ENCODE peak calls at places on chromosomes 12 and 14, in eight cellular contexts. Q is adrenal gland, V is esophagus squamous epithelium, T is GM12891, E is lower leg skin, D is A549, C is transverse colon, M is IMR-90. O is an unnamed sample.
A peak's percentile ranks its signal among the peaks of the same experiment; 100 is the strongest.

GRCh38 chr12:78636253-78636855 is 228.2 kb upstream of the SYT1 start:
- DNase-seq in T (no peak), E (no peak), Q (no peak), V (no peak), C (no peak), D (no peak), M (no peak), O (no peak)

GRCh38 chr12:82554529-82554928 is 132.2 kb upstream of the TMTC2 start:
- DNase-seq in V (no peak), E (no peak), C (no peak), T (no peak), M (no peak), Q (no peak), D (no peak), O (no peak)

GRCh38 chr12:25994252-25994651 is 35.8 kb downstream of the RASSF8 start:
- DNase-seq in E (no peak), Q (no peak), D (no peak), C (no peak), T (no peak), V (no peak), M (peak; percentile 96), O (no peak)

GRCh38 chr12:102896067-102896466 is 21.0 kb downstream of the PAH start:
- DNase-seq in Q (no peak), C (no peak), D (no peak), E (no peak), V (no peak), M (no peak), T (no peak), O (no peak)

GRCh38 chr12:24109381-24110039 is 160.0 kb upstream of the SOX5 start:
- DNase-seq in T (peak; percentile 13), M (peak; percentile 32), E (no peak), D (peak; percentile 1), Q (no peak), C (no peak), V (no peak), O (peak; percentile 2)

GRCh38 chr12:88579941-88580871 is at the start of gene KITLG:
- DNase-seq in T (peak; percentile 35), C (peak; percentile 89), E (peak; percentile 76), V (no peak), M (peak; percentile 87), Q (peak; percentile 79), D (peak; percentile 84), O (peak; percentile 50)

GRCh38 chr14:61609885-61610284 is 85.4 kb upstream of the HIF1A start:
- DNase-seq in T (no peak), D (no peak), E (no peak), M (peak; percentile 86), V (no peak), Q (no peak), C (no peak), O (no peak)

GRCh38 chr14:102209224-102209966 is 69.7 kb downstream of the WDR20 start:
- DNase-seq in M (peak; percentile 28), V (no peak), Q (peak; percentile 81), C (no peak), E (no peak), D (peak; percentile 60), T (no peak), O (no peak)

GRCh38 chr14:78005325-78005724 is 164.8 kb upstream of the NRXN3 start:
- DNase-seq in T (no peak), M (no peak), V (no peak), C (no peak), Q (no peak), D (peak; percentile 57), E (no peak), O (peak; percentile 34)

GRCh38 chr14:55620277-55620676 is 40.3 kb downstream of the KTN1 start:
- DNase-seq in Q (no peak), V (no peak), T (no peak), C (no peak), M (no peak), D (no peak), E (no peak), O (no peak)

GRCh38 chr14:97185186-97185585 is 388.0 kb downstream of the VRK1 start:
- DNase-seq in E (no peak), V (no peak), T (no peak), D (peak; percentile 25), Q (no peak), C (no peak), M (no peak), O (no peak)

GRCh38 chr12:127143020-127143419 is 1124.0 kb upstream of the TMEM132C start:
- DNase-seq in D (no peak), T (no peak), M (no peak), C (no peak), V (no peak), E (no peak), Q (no peak), O (no peak)

GRCh38 chr14:94123868-94124267 is 5.5 kb downstream of the IFI27L2 start:
- DNase-seq in D (no peak), Q (no peak), M (no peak), C (no peak), E (no peak), T (no peak), V (no peak), O (no peak)

GRCh38 chr14:24378981-24379906 is 11.3 kb downstream of the NFATC4 start:
- DNase-seq in C (no peak), E (no peak), V (no peak), Q (no peak), D (no peak), T (no peak), M (no peak), O (no peak)

GRCh38 chr14:72466325-72466724 is 427.6 kb downstream of the DPF3 start:
- DNase-seq in D (no peak), T (no peak), Q (no peak), C (no peak), M (no peak), V (no peak), E (no peak), O (no peak)

GRCh38 chr14:54651018-54651351 is 84.1 kb downstream of the SAMD4A start:
- DNase-seq in Q (no peak), D (peak; percentile 19), E (no peak), T (no peak), V (no peak), M (no peak), C (no peak), O (no peak)

GRCh38 chr12:63301311-63301710 is 150.3 kb upstream of the AVPR1A start:
- DNase-seq in C (no peak), E (no peak), T (no peak), Q (no peak), V (no peak), D (no peak), M (no peak), O (no peak)

GRCh38 chr12:4604684-4605193 is 42.7 kb downstream of the DYRK4 start:
- DNase-seq in C (peak; percentile 86), V (peak; percentile 29), T (peak; percentile 56), Q (peak; percentile 82), M (peak; percentile 85), E (peak; percentile 81), D (peak; percentile 93), O (peak; percentile 88)
- TF ChIP-seq POLR2A in C (peak; percentile 23), V (no peak), T (peak; percentile 51), Q (peak; percentile 52), M (no peak), E (no peak), D (peak; percentile 67), O (peak; percentile 55)

GRCh38 chr12:112908548-112908947 is 1.8 kb downstream of the OAS1 start:
- DNase-seq in E (no peak), C (no peak), T (no peak), Q (no peak), V (no peak), D (no peak), M (no peak), O (no peak)

GRCh38 chr12:112904571-112904970 is 2.2 kb upstream of the OAS1 start:
- DNase-seq in T (no peak), Q (no peak), E (no peak), V (no peak), C (no peak), M (no peak), D (peak; percentile 81), O (no peak)

GRCh38 chr12:112907415-112908157 is 824 bp downstream of the OAS1 start:
- DNase-seq in M (no peak), V (no peak), T (no peak), Q (no peak), D (no peak), C (peak; percentile 27), E (peak; percentile 40), O (no peak)

GRCh38 chr12:112905451-112906089 is 1.2 kb upstream of the OAS1 start:
- DNase-seq in T (no peak), M (no peak), D (no peak), C (no peak), E (no peak), V (no peak), Q (peak; percentile 20), O (no peak)

GRCh38 chr12:112906712-112907414 is at the start of gene OAS1:
- DNase-seq in E (peak; percentile 48), M (peak; percentile 22), T (peak; percentile 35), D (peak; percentile 79), C (peak; percentile 68), V (no peak), Q (peak; percentile 47), O (no peak)
- TF ChIP-seq POLR2A in E (no peak), M (no peak), T (peak; percentile 88), D (no peak), C (peak; percentile 81), V (no peak), Q (peak; percentile 52), O (no peak)

DNA sequence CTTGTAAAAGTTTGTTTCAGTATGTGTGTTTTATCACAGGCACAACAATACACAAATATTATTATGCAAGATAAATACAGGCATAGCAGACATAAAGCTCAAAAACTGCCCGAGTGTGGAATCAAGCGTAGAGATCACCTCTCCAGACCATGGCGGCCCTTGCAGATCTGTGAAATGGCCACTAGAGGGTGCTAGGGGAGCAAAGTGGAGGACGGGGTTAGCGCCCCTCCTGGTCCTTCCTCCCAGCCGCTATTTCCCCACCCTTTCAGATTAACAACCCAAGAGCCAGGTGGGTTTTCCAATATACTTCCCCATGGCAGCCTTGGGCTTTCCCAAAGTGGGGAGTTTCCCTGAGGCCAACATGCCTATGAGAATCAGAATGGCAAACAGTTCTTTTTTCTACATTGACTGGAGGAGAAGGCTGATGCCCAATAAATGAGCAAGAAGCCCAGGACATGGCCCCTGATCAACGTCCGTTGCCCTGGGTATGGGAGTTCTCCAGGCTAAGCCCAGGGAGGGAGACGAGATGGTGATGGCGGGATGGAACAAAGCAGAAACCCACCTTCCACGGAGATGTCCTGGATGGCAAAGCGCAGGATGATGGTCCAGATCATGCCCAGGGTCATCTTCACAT is 67.4 kb downstream of the ACTN1 start:
- DNase-seq in V (no peak), T (peak; percentile 79), M (peak; percentile 75), Q (peak; percentile 66), C (peak; percentile 78), D (peak; percentile 78), E (peak; percentile 59), O (peak; percentile 83)
- TF ChIP-seq POLR2A in V (no peak), T (no peak), M (no peak), Q (no peak), C (no peak), D (no peak), E (no peak), O (no peak)

DNA sequence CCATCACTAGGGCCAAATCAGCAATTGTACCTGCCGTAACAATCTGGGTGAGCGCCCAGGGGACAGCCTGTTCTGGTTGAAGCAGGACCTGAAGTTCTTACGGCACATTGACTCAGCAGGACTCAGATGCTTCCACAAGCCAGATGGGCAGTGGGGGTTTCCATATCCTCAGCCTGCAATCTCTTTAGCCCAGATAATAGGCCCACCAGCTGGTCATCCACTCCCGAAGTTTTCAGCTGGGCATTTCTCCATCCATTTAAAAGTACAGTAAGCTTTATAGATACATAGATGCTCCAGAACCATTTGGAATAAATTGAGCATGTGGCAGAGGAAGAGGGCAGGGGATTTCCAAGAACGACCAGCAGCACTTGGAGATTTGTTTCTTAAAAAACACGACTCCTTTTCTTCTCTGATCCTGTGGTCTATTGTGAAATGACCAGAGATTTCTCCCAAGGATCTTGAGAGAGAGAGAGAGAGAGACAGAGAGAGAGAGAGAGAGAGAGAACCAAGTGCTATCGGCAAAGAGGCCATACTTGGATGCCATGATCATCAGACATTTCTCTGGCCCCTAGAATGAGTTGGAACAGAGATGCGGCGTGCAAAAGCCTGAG is 74.8 kb upstream of the PLXNC1 start:
- DNase-seq in C (no peak), D (no peak), T (no peak), V (no peak), Q (no peak), E (no peak), M (peak; percentile 21), O (no peak)
- TF ChIP-seq POLR2A in C (no peak), D (no peak), T (no peak), V (no peak), Q (no peak), E (no peak), M (no peak), O (no peak)